ENCODE peak calls at places on chromosomes 12 and 14, in nine cellular contexts. One of them, this sample, is unnamed.

GRCh38 chr12:55001198-55001827 is 16.8 kb upstream of the TESPA1 start:
- DNase-seq in PC-3: no peak
- DNase-seq in fibroblast of lung: no peak
- DNase-seq in HCT116: no peak
- DNase-seq in ELR: no peak
- DNase-seq in NCI-H510A treated with DMSO at 0.1 percent for 48 hours: no peak
- DNase-seq in HT1080: no peak
- DNase-seq in SK-MEL-5: no peak
- DNase-seq in fibroblast of villous mesenchyme: no peak
- DNase-seq in this sample: no peak

GRCh38 chr14:91098591-91098990 is 15.3 kb upstream of the DGLUCY start:
- DNase-seq in ELR: peak; percentile 57
- DNase-seq in HT1080: no peak
- DNase-seq in fibroblast of lung: peak; percentile 44
- DNase-seq in HCT116: no peak
- DNase-seq in NCI-H510A treated with DMSO at 0.1 percent for 48 hours: no peak
- DNase-seq in fibroblast of villous mesenchyme: no peak
- DNase-seq in SK-MEL-5: no peak
- DNase-seq in PC-3: peak; percentile 31
- DNase-seq in this sample: no peak

GRCh38 chr12:71415336-71416231 is 24.0 kb upstream of the LGR5 start:
- DNase-seq in PC-3: peak; percentile 81
- DNase-seq in HCT116: peak; percentile 42
- DNase-seq in fibroblast of lung: peak; percentile 36
- DNase-seq in fibroblast of villous mesenchyme: peak; percentile 57
- DNase-seq in NCI-H510A treated with DMSO at 0.1 percent for 48 hours: peak; percentile 79
- DNase-seq in ELR: peak; percentile 76
- DNase-seq in SK-MEL-5: peak; percentile 82
- DNase-seq in HT1080: peak; percentile 51
- DNase-seq in this sample: peak; percentile 82

GRCh38 chr14:100389497-100390104 is 66.5 kb downstream of the SLC25A47 start:
- DNase-seq in fibroblast of lung: no peak
- DNase-seq in SK-MEL-5: no peak
- DNase-seq in HT1080: no peak
- DNase-seq in PC-3: no peak
- DNase-seq in HCT116: no peak
- DNase-seq in fibroblast of villous mesenchyme: no peak
- DNase-seq in NCI-H510A treated with DMSO at 0.1 percent for 48 hours: no peak
- DNase-seq in ELR: no peak
- DNase-seq in this sample: no peak

GRCh38 chr12:93621986-93622385 is 49.5 kb downstream of the SOCS2 start:
- DNase-seq in HT1080: no peak
- DNase-seq in PC-3: no peak
- DNase-seq in HCT116: no peak
- DNase-seq in NCI-H510A treated with DMSO at 0.1 percent for 48 hours: no peak
- DNase-seq in SK-MEL-5: no peak
- DNase-seq in fibroblast of villous mesenchyme: no peak
- DNase-seq in ELR: no peak
- DNase-seq in fibroblast of lung: peak; percentile 91
- DNase-seq in this sample: no peak

GRCh38 chr14:104976198-104977007 is 1.8 kb downstream of the AHNAK2 start:
- DNase-seq in ELR: peak; percentile 90
- DNase-seq in HT1080: peak; percentile 85
- DNase-seq in SK-MEL-5: peak; percentile 86
- DNase-seq in NCI-H510A treated with DMSO at 0.1 percent for 48 hours: peak; percentile 63
- DNase-seq in HCT116: peak; percentile 70
- DNase-seq in PC-3: peak; percentile 88
- DNase-seq in fibroblast of villous mesenchyme: peak; percentile 85
- DNase-seq in fibroblast of lung: peak; percentile 56
- DNase-seq in this sample: peak; percentile 85

GRCh38 chr14:54564071-54564798 is 2.7 kb upstream of the SAMD4A start:
- DNase-seq in HCT116: no peak
- DNase-seq in fibroblast of villous mesenchyme: peak; percentile 59
- DNase-seq in NCI-H510A treated with DMSO at 0.1 percent for 48 hours: peak; percentile 38
- DNase-seq in PC-3: peak; percentile 86
- DNase-seq in ELR: peak; percentile 76
- DNase-seq in HT1080: peak; percentile 52
- DNase-seq in fibroblast of lung: peak; percentile 26
- DNase-seq in SK-MEL-5: peak; percentile 50
- DNase-seq in this sample: peak; percentile 32

GRCh38 chr12:79547044-79547734 is 143.6 kb downstream of the PAWR start:
- DNase-seq in PC-3: peak; percentile 98
- DNase-seq in HT1080: peak; percentile 98
- DNase-seq in NCI-H510A treated with DMSO at 0.1 percent for 48 hours: no peak
- DNase-seq in fibroblast of villous mesenchyme: peak; percentile 48
- DNase-seq in fibroblast of lung: peak; percentile 94
- DNase-seq in ELR: peak; percentile 96
- DNase-seq in SK-MEL-5: no peak
- DNase-seq in HCT116: peak; percentile 78
- DNase-seq in this sample: peak; percentile 84

GRCh38 chr14:96257056-96257455 is 1.0 kb downstream of the BDKRB1 start:
- DNase-seq in SK-MEL-5: no peak
- DNase-seq in fibroblast of villous mesenchyme: no peak
- DNase-seq in HCT116: no peak
- DNase-seq in ELR: no peak
- DNase-seq in HT1080: no peak
- DNase-seq in fibroblast of lung: no peak
- DNase-seq in NCI-H510A treated with DMSO at 0.1 percent for 48 hours: no peak
- DNase-seq in PC-3: no peak
- DNase-seq in this sample: no peak

GRCh38 chr14:66910306-66910705 is 278.9 kb upstream of the GARIN2 start:
- DNase-seq in ELR: peak; percentile 11
- DNase-seq in NCI-H510A treated with DMSO at 0.1 percent for 48 hours: no peak
- DNase-seq in fibroblast of villous mesenchyme: peak; percentile 52
- DNase-seq in HT1080: no peak
- DNase-seq in SK-MEL-5: no peak
- DNase-seq in PC-3: peak; percentile 15
- DNase-seq in fibroblast of lung: no peak
- DNase-seq in HCT116: no peak
- DNase-seq in this sample: no peak

GRCh38 chr14:23568600-23569310 is 1.2 kb upstream of the AP1G2 start:
- DNase-seq in ELR: peak; percentile 42
- DNase-seq in SK-MEL-5: peak; percentile 49
- DNase-seq in NCI-H510A treated with DMSO at 0.1 percent for 48 hours: no peak
- DNase-seq in PC-3: peak; percentile 41
- DNase-seq in HT1080: peak; percentile 52
- DNase-seq in fibroblast of villous mesenchyme: no peak
- DNase-seq in fibroblast of lung: no peak
- DNase-seq in HCT116: no peak
- DNase-seq in this sample: peak; percentile 65

GRCh38 chr14:76754586-76754985 is 6.7 kb upstream of the VASH1 start:
- DNase-seq in HCT116: no peak
- DNase-seq in PC-3: no peak
- DNase-seq in ELR: no peak
- DNase-seq in SK-MEL-5: no peak
- DNase-seq in fibroblast of villous mesenchyme: no peak
- DNase-seq in NCI-H510A treated with DMSO at 0.1 percent for 48 hours: no peak
- DNase-seq in fibroblast of lung: no peak
- DNase-seq in HT1080: no peak
- DNase-seq in this sample: no peak

GRCh38 chr12:5556033-5556614 is 124.2 kb downstream of the NTF3 start:
- DNase-seq in SK-MEL-5: peak; percentile 35
- DNase-seq in fibroblast of lung: no peak
- DNase-seq in HCT116: peak; percentile 6
- DNase-seq in fibroblast of villous mesenchyme: no peak
- DNase-seq in PC-3: peak; percentile 2
- DNase-seq in ELR: no peak
- DNase-seq in HT1080: no peak
- DNase-seq in NCI-H510A treated with DMSO at 0.1 percent for 48 hours: no peak
- DNase-seq in this sample: no peak

GRCh38 chr14:95946867-95947266 is 70.2 kb downstream of the TUNAR start:
- DNase-seq in ELR: no peak
- DNase-seq in NCI-H510A treated with DMSO at 0.1 percent for 48 hours: no peak
- DNase-seq in HT1080: no peak
- DNase-seq in SK-MEL-5: no peak
- DNase-seq in fibroblast of villous mesenchyme: no peak
- DNase-seq in HCT116: no peak
- DNase-seq in fibroblast of lung: no peak
- DNase-seq in PC-3: no peak
- DNase-seq in this sample: no peak

GRCh38 chr12:101933866-101934514 is 56.6 kb downstream of the DRAM1 start:
- DNase-seq in PC-3: no peak
- DNase-seq in HCT116: no peak
- DNase-seq in fibroblast of lung: no peak
- DNase-seq in fibroblast of villous mesenchyme: no peak
- DNase-seq in ELR: no peak
- DNase-seq in HT1080: no peak
- DNase-seq in NCI-H510A treated with DMSO at 0.1 percent for 48 hours: no peak
- DNase-seq in SK-MEL-5: no peak
- DNase-seq in this sample: no peak

GRCh38 chr14:38404100-38404541 is 148.2 kb upstream of the CLEC14A start:
- DNase-seq in HT1080: peak; percentile 13
- DNase-seq in SK-MEL-5: no peak
- DNase-seq in NCI-H510A treated with DMSO at 0.1 percent for 48 hours: no peak
- DNase-seq in ELR: peak; percentile 88
- DNase-seq in HCT116: no peak
- DNase-seq in fibroblast of villous mesenchyme: peak; percentile 88
- DNase-seq in PC-3: peak; percentile 57
- DNase-seq in fibroblast of lung: peak; percentile 89
- DNase-seq in this sample: no peak

GRCh38 chr12:77861317-77861716 is 30.6 kb downstream of the NAV3 start:
- DNase-seq in fibroblast of villous mesenchyme: no peak
- DNase-seq in ELR: no peak
- DNase-seq in HT1080: no peak
- DNase-seq in NCI-H510A treated with DMSO at 0.1 percent for 48 hours: no peak
- DNase-seq in SK-MEL-5: no peak
- DNase-seq in HCT116: no peak
- DNase-seq in PC-3: no peak
- DNase-seq in fibroblast of lung: no peak
- DNase-seq in this sample: no peak

GRCh38 chr12:8996682-8997405 is 7.5 kb downstream of the KLRG1 start:
- DNase-seq in HCT116: no peak
- DNase-seq in HT1080: peak; percentile 68
- DNase-seq in SK-MEL-5: no peak
- DNase-seq in PC-3: no peak
- DNase-seq in fibroblast of lung: peak; percentile 46
- DNase-seq in ELR: peak; percentile 65
- DNase-seq in NCI-H510A treated with DMSO at 0.1 percent for 48 hours: no peak
- DNase-seq in fibroblast of villous mesenchyme: peak; percentile 13
- DNase-seq in this sample: no peak

GRCh38 chr12:12331244-12331771 is 18.7 kb downstream of the MANSC1 start:
- DNase-seq in HCT116: no peak
- DNase-seq in ELR: no peak
- DNase-seq in SK-MEL-5: no peak
- DNase-seq in HT1080: no peak
- DNase-seq in fibroblast of lung: peak; percentile 78
- DNase-seq in fibroblast of villous mesenchyme: peak; percentile 59
- DNase-seq in PC-3: no peak
- DNase-seq in NCI-H510A treated with DMSO at 0.1 percent for 48 hours: peak; percentile 51
- DNase-seq in this sample: peak; percentile 59

GRCh38 chr12:125187780-125188741 is 122.8 kb downstream of the AACS start:
- DNase-seq in ELR: no peak
- DNase-seq in fibroblast of lung: no peak
- DNase-seq in HCT116: no peak
- DNase-seq in HT1080: no peak
- DNase-seq in fibroblast of villous mesenchyme: no peak
- DNase-seq in SK-MEL-5: no peak
- DNase-seq in PC-3: peak; percentile 13
- DNase-seq in NCI-H510A treated with DMSO at 0.1 percent for 48 hours: peak; percentile 13
- DNase-seq in this sample: peak; percentile 65

GRCh38 chr12:128557231-128557630 is 266.5 kb downstream of the SLC15A4 start:
- DNase-seq in fibroblast of lung: no peak
- DNase-seq in NCI-H510A treated with DMSO at 0.1 percent for 48 hours: no peak
- DNase-seq in ELR: no peak
- DNase-seq in HT1080: no peak
- DNase-seq in PC-3: no peak
- DNase-seq in SK-MEL-5: no peak
- DNase-seq in HCT116: no peak
- DNase-seq in fibroblast of villous mesenchyme: no peak
- DNase-seq in this sample: no peak

GRCh38 chr12:117580718-117581062 is 219.3 kb upstream of the NOS1 start:
- DNase-seq in HT1080: peak; percentile 11
- DNase-seq in PC-3: peak; percentile 47
- DNase-seq in HCT116: peak; percentile 24
- DNase-seq in ELR: peak; percentile 3
- DNase-seq in fibroblast of lung: no peak
- DNase-seq in NCI-H510A treated with DMSO at 0.1 percent for 48 hours: no peak
- DNase-seq in SK-MEL-5: peak; percentile 77
- DNase-seq in fibroblast of villous mesenchyme: no peak
- DNase-seq in this sample: peak; percentile 95